ENCODE peak calls at places on chromosomes 3 and 15, in nine cellular contexts. I, G, C, R, A, K, Z, S and E are unnamed samples.

GRCh38 chr3:13025090-13025489 is 48.1 kb downstream of the IQSEC1 start:
- DNase-seq in Z (peak; percentile 7), A (no peak), S (no peak), C (no peak), K (no peak), R (no peak), I (peak; percentile 12), G (no peak), E (no peak)

GRCh38 chr3:37974121-37974927 is 16.3 kb upstream of the VILL start:
- DNase-seq in S (peak; percentile 63), G (peak; percentile 78), C (no peak), Z (peak; percentile 32), A (no peak), I (peak; percentile 56), R (peak; percentile 78), K (no peak), E (peak; percentile 77)

GRCh38 chr3:157493627-157494550 is 9.3 kb downstream of the VEPH1 start:
- DNase-seq in Z (peak; percentile 35), R (peak; percentile 12), S (peak; percentile 81), K (no peak), C (no peak), G (no peak), I (peak; percentile 28), A (peak; percentile 50), E (no peak)

GRCh38 chr3:113758389-113759029 is 11.7 kb downstream of the ATP6V1A start:
- DNase-seq in A (no peak), R (no peak), I (no peak), C (no peak), G (no peak), Z (no peak), S (no peak), K (no peak), E (no peak)

GRCh38 chr15:32119694-32120330 is 89.5 kb downstream of the CHRNA7 start:
- DNase-seq in C (no peak), R (peak; percentile 72), Z (no peak), K (peak; percentile 86), I (no peak), G (no peak), S (no peak), A (no peak), E (no peak)

GRCh38 chr3:12990306-12990705 is 82.9 kb downstream of the IQSEC1 start:
- DNase-seq in G (peak; percentile 3), I (no peak), S (no peak), K (no peak), R (no peak), C (no peak), A (no peak), Z (no peak), E (no peak)

GRCh38 chr3:187737401-187738088 is 7.7 kb downstream of the BCL6 start:
- DNase-seq in C (peak; percentile 89), R (peak; percentile 41), A (no peak), Z (no peak), K (peak; percentile 94), G (peak; percentile 77), I (no peak), S (peak; percentile 79), E (peak; percentile 80)

GRCh38 chr3:185537369-185537970 is 14.9 kb downstream of the LIPH start:
- DNase-seq in C (no peak), K (peak; percentile 92), G (peak; percentile 73), Z (peak; percentile 84), I (peak; percentile 10), R (no peak), S (peak; percentile 64), A (peak; percentile 99), E (peak; percentile 69)

GRCh38 chr3:98521897-98522537 is 685 bp downstream of the CLDND1 start:
- DNase-seq in C (peak; percentile 71), S (peak; percentile 74), I (peak; percentile 32), A (no peak), R (peak; percentile 27), K (no peak), Z (peak; percentile 20), G (peak; percentile 58), E (peak; percentile 54)

DNA sequence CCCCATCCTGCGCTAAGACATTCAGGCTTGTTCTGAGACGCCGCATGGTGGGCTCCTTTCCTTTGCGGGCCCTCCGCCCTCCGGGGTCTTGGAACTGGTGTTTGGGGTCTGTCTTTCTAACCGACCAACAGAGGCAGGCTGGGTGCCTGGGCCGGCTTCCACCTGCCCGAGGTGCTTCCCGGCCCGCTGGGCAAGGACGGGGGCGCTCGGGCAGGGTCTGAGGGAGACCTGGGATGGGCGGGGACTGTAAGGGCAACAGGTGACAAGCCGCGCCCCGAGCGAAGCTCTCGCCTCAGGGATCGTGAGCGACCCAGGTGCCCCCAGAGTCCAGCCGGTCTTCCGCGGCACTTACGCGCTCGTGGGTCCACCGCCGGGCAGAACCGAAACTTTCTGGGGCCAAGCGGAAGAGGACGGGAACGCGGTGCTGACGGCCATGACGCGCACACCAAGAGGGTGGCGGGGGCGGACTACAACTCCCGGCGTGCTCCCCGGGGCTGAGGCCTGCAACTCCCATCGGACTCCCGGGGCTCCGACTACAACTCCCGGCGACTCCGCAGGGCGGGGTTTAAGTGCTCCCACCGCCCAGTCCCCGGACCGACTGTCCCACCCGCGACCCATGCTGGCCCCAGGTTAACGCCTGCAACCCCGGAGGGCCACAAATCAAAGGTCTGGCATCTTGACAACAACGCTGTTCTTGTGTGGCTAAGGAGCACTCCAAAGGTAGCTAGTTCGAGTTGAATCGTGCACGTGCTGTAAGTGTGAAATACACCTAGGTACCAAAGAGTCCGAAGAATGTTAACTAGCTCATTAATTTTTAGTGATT is at the start of gene FYCO1:
- DNase-seq in S (peak; percentile 88), K (peak; percentile 98), C (peak; percentile 95), Z (peak; percentile 32), R (peak; percentile 97), G (peak; percentile 95), I (peak; percentile 78), A (no peak), E (peak; percentile 94)
- TF ChIP-seq POLR2AphosphoS5 in S (peak; percentile 74), K (peak; percentile 90), C (peak; percentile 54), Z (no peak), R (peak; percentile 59), G (peak; percentile 89), I (peak; percentile 77), A (peak; percentile 76), E (peak; percentile 93)

DNA sequence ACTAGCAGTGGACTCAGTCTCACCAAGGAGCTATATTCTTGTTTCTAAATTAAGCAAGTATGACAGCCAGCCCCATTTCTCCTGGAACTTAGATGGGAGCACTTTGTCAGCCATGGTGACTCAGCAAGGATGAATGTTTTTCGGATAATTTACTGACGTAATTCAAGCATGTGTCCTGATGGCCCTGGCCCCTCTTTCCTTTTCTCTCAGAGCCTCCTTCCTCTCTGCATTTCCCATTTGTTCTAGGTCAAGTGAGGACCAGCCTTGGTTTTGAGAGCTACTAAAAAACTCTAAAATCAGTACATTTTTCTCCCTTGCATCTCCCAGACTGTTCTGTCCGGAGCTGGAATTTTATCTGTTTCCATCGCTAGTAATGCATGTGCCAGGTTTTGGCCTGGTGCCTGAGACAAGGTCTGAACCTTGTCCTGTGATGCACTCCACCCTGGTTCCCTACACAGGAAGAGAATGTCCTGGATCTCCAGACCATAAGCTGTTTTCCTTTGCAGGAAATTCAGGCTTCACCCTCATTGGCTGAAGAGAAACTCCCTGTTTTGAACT is 256.6 kb upstream of the ROPN1 start:
- DNase-seq in K (no peak), G (peak; percentile 82), I (no peak), C (no peak), R (peak; percentile 52), S (peak; percentile 79), A (no peak), Z (no peak), E (peak; percentile 42)
- TF ChIP-seq POLR2AphosphoS5 in K (peak; percentile 70), G (peak; percentile 69), I (no peak), C (no peak), R (peak; percentile 33), S (no peak), A (no peak), Z (no peak), E (peak; percentile 43)

GRCh38 chr3:34725774-34726173 is 913.6 kb upstream of the ARPP21 start:
- DNase-seq in Z (no peak), A (no peak), C (no peak), I (no peak), K (no peak), G (no peak), S (no peak), R (no peak), E (no peak)
- TF ChIP-seq POLR2AphosphoS5 in Z (no peak), A (no peak), C (no peak), I (no peak), K (no peak), G (no peak), S (no peak), R (no peak), E (no peak)

GRCh38 chr3:142500211-142500610 is 52.4 kb upstream of the XRN1 start:
- DNase-seq in G (no peak), I (no peak), R (no peak), A (no peak), C (no peak), K (no peak), S (no peak), Z (no peak), E (no peak)

GRCh38 chr3:142495103-142495502 is 47.3 kb upstream of the XRN1 start:
- DNase-seq in S (no peak), I (no peak), Z (no peak), A (no peak), G (no peak), R (no peak), C (no peak), K (no peak), E (no peak)

GRCh38 chr3:142497729-142498128 is 49.9 kb upstream of the XRN1 start:
- DNase-seq in R (no peak), A (no peak), K (no peak), I (no peak), Z (no peak), S (no peak), C (no peak), G (no peak), E (no peak)

GRCh38 chr3:142501004-142501926 is 53.4 kb upstream of the XRN1 start:
- DNase-seq in A (no peak), S (peak; percentile 72), C (no peak), Z (peak; percentile 22), K (no peak), R (no peak), I (no peak), G (no peak), E (no peak)

DNA sequence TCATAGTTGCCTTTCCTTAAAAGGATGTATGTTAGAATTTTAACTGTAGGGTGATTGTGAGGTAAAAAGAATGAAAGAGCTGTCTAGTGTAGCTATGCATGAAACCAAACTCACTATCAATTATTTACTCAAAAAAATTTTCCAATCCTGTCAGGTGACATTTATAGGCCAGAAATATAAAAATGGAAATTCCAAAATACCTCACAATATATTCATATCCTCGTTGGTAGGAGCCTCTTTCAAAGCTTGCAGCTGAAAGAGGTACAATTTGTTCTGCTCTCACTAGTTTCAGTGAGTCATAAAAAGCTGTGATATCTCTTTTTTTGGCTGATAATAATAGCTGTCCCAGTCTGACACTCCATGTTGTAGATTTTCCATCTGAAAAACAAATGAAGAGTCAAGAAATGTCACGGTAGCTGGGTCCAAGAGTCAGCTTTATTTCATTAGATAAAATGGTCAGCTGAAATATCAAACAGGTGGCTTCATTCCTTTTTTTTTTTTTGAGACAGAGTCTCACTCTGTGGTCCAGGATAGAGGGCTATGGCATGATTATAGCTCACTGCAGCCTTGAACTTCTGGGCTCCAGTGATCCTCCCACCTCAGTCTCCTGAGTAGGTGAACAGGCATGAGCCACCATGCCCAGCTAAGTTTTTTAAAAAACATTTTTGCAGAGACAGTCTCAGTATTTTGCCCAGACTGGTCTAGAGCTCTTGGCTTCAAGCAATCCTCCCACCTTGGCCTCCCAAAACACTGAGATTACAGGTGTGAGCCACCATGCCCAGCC is 50.8 kb upstream of the XRN1 start:
- DNase-seq in I (no peak), C (no peak), S (no peak), R (no peak), G (no peak), Z (no peak), A (no peak), K (no peak), E (no peak)
- TF ChIP-seq POLR2AphosphoS5 in I (no peak), C (no peak), S (no peak), R (no peak), G (no peak), Z (no peak), A (no peak), K (no peak), E (no peak)